ENCODE peak calls at places on chromosomes 5 and 9, in six cellular contexts. One of them, this sample, is unnamed.

GRCh38 chr9:93598647-93599241 is 22.4 kb downstream of the PHF2 start:
- DNase-seq in GM12892: no peak
- DNase-seq in RPMI8226: no peak
- DNase-seq in AG08395: no peak
- DNase-seq in AG04449: no peak
- DNase-seq in activated T-cell treated with anti-CD3 and anti-CD28 coated beads for 24 hours: no peak
- DNase-seq in this sample: no peak

GRCh38 chr5:79973511-79973910 is 17.6 kb downstream of the MTX3 start:
- DNase-seq in AG04449: no peak
- DNase-seq in RPMI8226: no peak
- DNase-seq in activated T-cell treated with anti-CD3 and anti-CD28 coated beads for 24 hours: no peak
- DNase-seq in AG08395: no peak
- DNase-seq in GM12892: no peak
- DNase-seq in this sample: no peak

GRCh38 chr5:171681061-171681460 is 104.6 kb upstream of the SMIM23 start:
- DNase-seq in AG04449: no peak
- DNase-seq in GM12892: no peak
- DNase-seq in AG08395: no peak
- DNase-seq in activated T-cell treated with anti-CD3 and anti-CD28 coated beads for 24 hours: no peak
- DNase-seq in RPMI8226: no peak
- DNase-seq in this sample: no peak

GRCh38 chr5:68396722-68397121 is 181.2 kb downstream of the PIK3R1 start:
- DNase-seq in AG04449: no peak
- DNase-seq in activated T-cell treated with anti-CD3 and anti-CD28 coated beads for 24 hours: no peak
- DNase-seq in RPMI8226: no peak
- DNase-seq in AG08395: no peak
- DNase-seq in GM12892: no peak
- DNase-seq in this sample: no peak

GRCh38 chr5:29208026-29208425 is 1985.5 kb upstream of the CDH6 start:
- DNase-seq in AG08395: no peak
- DNase-seq in activated T-cell treated with anti-CD3 and anti-CD28 coated beads for 24 hours: no peak
- DNase-seq in AG04449: no peak
- DNase-seq in GM12892: no peak
- DNase-seq in RPMI8226: no peak
- DNase-seq in this sample: peak; percentile 53

GRCh38 chr9:94785211-94786169 is 59.0 kb downstream of the AOPEP start:
- DNase-seq in activated T-cell treated with anti-CD3 and anti-CD28 coated beads for 24 hours: no peak
- DNase-seq in GM12892: no peak
- DNase-seq in RPMI8226: no peak
- DNase-seq in AG04449: no peak
- DNase-seq in AG08395: no peak
- DNase-seq in this sample: no peak

GRCh38 chr9:134491436-134491835 is 150.2 kb upstream of the COL5A1 start:
- DNase-seq in activated T-cell treated with anti-CD3 and anti-CD28 coated beads for 24 hours: no peak
- DNase-seq in AG08395: no peak
- DNase-seq in AG04449: no peak
- DNase-seq in RPMI8226: no peak
- DNase-seq in GM12892: no peak
- DNase-seq in this sample: no peak

GRCh38 chr9:92506184-92506857 is 24.0 kb upstream of the ASPN start:
- DNase-seq in activated T-cell treated with anti-CD3 and anti-CD28 coated beads for 24 hours: no peak
- DNase-seq in RPMI8226: no peak
- DNase-seq in GM12892: no peak
- DNase-seq in AG08395: peak; percentile 88
- DNase-seq in AG04449: peak; percentile 90
- DNase-seq in this sample: no peak

GRCh38 chr5:127568166-127568565 is 50.7 kb downstream of the PRRC1 start:
- DNase-seq in AG04449: no peak
- DNase-seq in AG08395: no peak
- DNase-seq in activated T-cell treated with anti-CD3 and anti-CD28 coated beads for 24 hours: no peak
- DNase-seq in RPMI8226: no peak
- DNase-seq in GM12892: no peak
- DNase-seq in this sample: peak; percentile 0

GRCh38 chr5:31049933-31050704 is 143.4 kb upstream of the CDH6 start:
- DNase-seq in AG08395: no peak
- DNase-seq in GM12892: no peak
- DNase-seq in AG04449: no peak
- DNase-seq in activated T-cell treated with anti-CD3 and anti-CD28 coated beads for 24 hours: no peak
- DNase-seq in RPMI8226: no peak
- DNase-seq in this sample: no peak

GRCh38 chr5:178590141-178590923 is at the start of gene COL23A1:
- DNase-seq in activated T-cell treated with anti-CD3 and anti-CD28 coated beads for 24 hours: no peak
- DNase-seq in AG08395: peak; percentile 61
- DNase-seq in GM12892: no peak
- DNase-seq in RPMI8226: peak; percentile 51
- DNase-seq in AG04449: no peak
- DNase-seq in this sample: peak; percentile 77

GRCh38 chr5:141846031-141846430 is 32.2 kb downstream of the PCDH1 start:
- DNase-seq in AG08395: no peak
- DNase-seq in AG04449: no peak
- DNase-seq in GM12892: no peak
- DNase-seq in activated T-cell treated with anti-CD3 and anti-CD28 coated beads for 24 hours: no peak
- DNase-seq in RPMI8226: peak; percentile 43
- DNase-seq in this sample: no peak

GRCh38 chr5:139458580-139459407 is 3.7 kb downstream of the ECSCR start:
- DNase-seq in activated T-cell treated with anti-CD3 and anti-CD28 coated beads for 24 hours: peak; percentile 65
- DNase-seq in AG04449: peak; percentile 24
- DNase-seq in GM12892: peak; percentile 63
- DNase-seq in AG08395: peak; percentile 91
- DNase-seq in RPMI8226: no peak
- DNase-seq in this sample: no peak

GRCh38 chr9:133679056-133679455 is 42.9 kb downstream of the DBH start:
- DNase-seq in AG08395: no peak
- DNase-seq in RPMI8226: no peak
- DNase-seq in AG04449: no peak
- DNase-seq in GM12892: no peak
- DNase-seq in activated T-cell treated with anti-CD3 and anti-CD28 coated beads for 24 hours: no peak
- DNase-seq in this sample: no peak

GRCh38 chr5:172383231-172383802 is 71.0 kb downstream of the SH3PXD2B start:
- DNase-seq in activated T-cell treated with anti-CD3 and anti-CD28 coated beads for 24 hours: no peak
- DNase-seq in AG04449: no peak
- DNase-seq in RPMI8226: peak; percentile 6
- DNase-seq in AG08395: peak; percentile 21
- DNase-seq in GM12892: no peak
- DNase-seq in this sample: no peak

GRCh38 chr9:32783168-32783891 is at the start of gene TMEM215:
- DNase-seq in GM12892: no peak
- DNase-seq in AG08395: no peak
- DNase-seq in activated T-cell treated with anti-CD3 and anti-CD28 coated beads for 24 hours: no peak
- DNase-seq in RPMI8226: no peak
- DNase-seq in AG04449: no peak
- DNase-seq in this sample: no peak